ENCODE peak calls at places on chromosomes 3 and 15, in six cellular contexts. One of them, this sample, is unnamed.
A peak's percentile ranks its signal among the peaks of the same experiment; 100 is the strongest.

GRCh38 chr3:117141821-117142220 is 432.2 kb downstream of the TUSC7 start:
- DNase-seq in right cardiac atrium: no peak
- DNase-seq in RWPE1: no peak
- DNase-seq in AG04450: no peak
- DNase-seq in A549: no peak
- DNase-seq in left ventricle myocardium inferior: no peak
- DNase-seq in this sample: no peak

GRCh38 chr3:53009826-53010539 is 35.9 kb downstream of the SFMBT1 start:
- DNase-seq in right cardiac atrium: no peak
- DNase-seq in RWPE1: no peak
- DNase-seq in AG04450: no peak
- DNase-seq in A549: no peak
- DNase-seq in left ventricle myocardium inferior: no peak
- DNase-seq in this sample: no peak

GRCh38 chr3:83224101-83224868 is 1462.8 kb upstream of the GBE1 start:
- DNase-seq in right cardiac atrium: no peak
- DNase-seq in RWPE1: peak; percentile 0
- DNase-seq in AG04450: no peak
- DNase-seq in A549: no peak
- DNase-seq in left ventricle myocardium inferior: no peak
- DNase-seq in this sample: no peak

GRCh38 chr15:68497206-68497910 is 65.4 kb upstream of the ITGA11 start:
- DNase-seq in right cardiac atrium: no peak
- DNase-seq in RWPE1: no peak
- DNase-seq in AG04450: no peak
- DNase-seq in A549: peak; percentile 72
- DNase-seq in left ventricle myocardium inferior: no peak
- DNase-seq in this sample: no peak

GRCh38 chr3:57221883-57222282 is 5.6 kb upstream of the APPL1 start:
- DNase-seq in right cardiac atrium: no peak
- DNase-seq in RWPE1: no peak
- DNase-seq in AG04450: no peak
- DNase-seq in A549: peak; percentile 20
- DNase-seq in left ventricle myocardium inferior: no peak
- DNase-seq in this sample: no peak

GRCh38 chr3:23785097-23785645 is 20.6 kb upstream of the UBE2E1 start:
- DNase-seq in right cardiac atrium: no peak
- DNase-seq in RWPE1: no peak
- DNase-seq in AG04450: no peak
- DNase-seq in A549: no peak
- DNase-seq in left ventricle myocardium inferior: no peak
- DNase-seq in this sample: no peak

GRCh38 chr3:37621771-37622170 is 239.9 kb upstream of the CTDSPL start:
- DNase-seq in right cardiac atrium: no peak
- DNase-seq in RWPE1: no peak
- DNase-seq in AG04450: no peak
- DNase-seq in A549: no peak
- DNase-seq in left ventricle myocardium inferior: no peak
- DNase-seq in this sample: no peak

GRCh38 chr3:49790626-49791411 is 4.5 kb upstream of the IP6K1 start:
- DNase-seq in right cardiac atrium: no peak
- DNase-seq in RWPE1: no peak
- DNase-seq in AG04450: no peak
- DNase-seq in A549: no peak
- DNase-seq in left ventricle myocardium inferior: no peak
- DNase-seq in this sample: no peak

GRCh38 chr3:10365791-10366190 is 44.9 kb upstream of the SEC13 start:
- DNase-seq in right cardiac atrium: no peak
- DNase-seq in RWPE1: no peak
- DNase-seq in AG04450: no peak
- DNase-seq in A549: no peak
- DNase-seq in left ventricle myocardium inferior: no peak
- DNase-seq in this sample: no peak

GRCh38 chr3:39202094-39202493 is 9.7 kb upstream of the XIRP1 start:
- DNase-seq in right cardiac atrium: peak; percentile 67
- DNase-seq in RWPE1: no peak
- DNase-seq in AG04450: no peak
- DNase-seq in A549: no peak
- DNase-seq in left ventricle myocardium inferior: no peak
- DNase-seq in this sample: no peak

GRCh38 chr15:62835351-62835750 is 207.2 kb upstream of the TPM1 start:
- DNase-seq in right cardiac atrium: peak; percentile 52
- DNase-seq in RWPE1: no peak
- DNase-seq in AG04450: no peak
- DNase-seq in A549: no peak
- DNase-seq in left ventricle myocardium inferior: peak; percentile 46
- DNase-seq in this sample: no peak

GRCh38 chr3:15646924-15647511 is 45.5 kb downstream of the BTD start:
- DNase-seq in right cardiac atrium: no peak
- DNase-seq in RWPE1: peak; percentile 84
- DNase-seq in AG04450: peak; percentile 96
- DNase-seq in A549: peak; percentile 94
- DNase-seq in left ventricle myocardium inferior: peak; percentile 33
- DNase-seq in this sample: no peak

GRCh38 chr3:158443632-158444031 is 127.4 kb upstream of the MLF1 start:
- DNase-seq in right cardiac atrium: no peak
- DNase-seq in RWPE1: no peak
- DNase-seq in AG04450: no peak
- DNase-seq in A549: no peak
- DNase-seq in left ventricle myocardium inferior: no peak
- DNase-seq in this sample: no peak

DNA sequence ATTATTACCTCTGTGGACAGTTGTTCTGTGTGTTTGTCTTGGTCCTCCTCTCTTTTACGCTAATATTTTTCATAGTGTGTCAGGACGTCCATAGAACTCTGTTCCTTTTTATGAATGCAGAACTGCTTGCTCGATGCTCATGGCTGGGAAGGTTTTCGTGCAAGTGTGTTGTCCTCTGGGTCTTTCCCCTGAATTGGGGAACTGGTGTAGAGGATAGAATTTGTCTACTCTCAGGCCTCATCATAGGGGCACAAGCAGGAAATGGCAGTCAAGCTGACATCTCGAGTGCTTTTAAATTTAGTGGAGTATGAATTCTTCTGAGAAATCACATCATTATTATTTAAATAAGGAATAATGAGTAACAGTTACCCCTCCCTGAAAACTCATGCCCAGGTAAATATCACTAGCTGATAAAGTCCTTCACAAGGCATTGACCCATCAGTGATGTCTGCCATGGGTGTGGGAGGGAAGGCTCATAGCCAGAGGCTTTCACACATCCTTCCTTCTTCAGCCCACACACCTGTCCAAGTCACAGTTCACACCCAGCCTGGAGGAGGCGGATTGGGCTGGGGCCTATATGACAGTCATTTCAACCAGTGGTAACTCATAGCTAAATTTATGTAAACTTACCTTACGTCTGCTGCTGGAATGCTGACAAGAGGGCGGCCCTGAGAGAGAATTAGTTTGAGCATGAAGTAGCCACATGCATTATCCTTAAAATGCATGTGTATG is 226.1 kb downstream of the PLCL2 start:
- DNase-seq in right cardiac atrium: no peak
- DNase-seq in RWPE1: no peak
- DNase-seq in AG04450: no peak
- DNase-seq in A549: no peak
- DNase-seq in left ventricle myocardium inferior: no peak
- DNase-seq in this sample: no peak
- H3K27ac ChIP-seq in right cardiac atrium: no peak overlapping the region
- H3K27ac ChIP-seq in RWPE1: no peak overlapping the region
- H3K27ac ChIP-seq in AG04450: no peak overlapping the region
- H3K27ac ChIP-seq in A549: no peak overlapping the region
- H3K27ac ChIP-seq in left ventricle myocardium inferior: no peak overlapping the region
- H3K27ac ChIP-seq in this sample: no peak overlapping the region

DNA sequence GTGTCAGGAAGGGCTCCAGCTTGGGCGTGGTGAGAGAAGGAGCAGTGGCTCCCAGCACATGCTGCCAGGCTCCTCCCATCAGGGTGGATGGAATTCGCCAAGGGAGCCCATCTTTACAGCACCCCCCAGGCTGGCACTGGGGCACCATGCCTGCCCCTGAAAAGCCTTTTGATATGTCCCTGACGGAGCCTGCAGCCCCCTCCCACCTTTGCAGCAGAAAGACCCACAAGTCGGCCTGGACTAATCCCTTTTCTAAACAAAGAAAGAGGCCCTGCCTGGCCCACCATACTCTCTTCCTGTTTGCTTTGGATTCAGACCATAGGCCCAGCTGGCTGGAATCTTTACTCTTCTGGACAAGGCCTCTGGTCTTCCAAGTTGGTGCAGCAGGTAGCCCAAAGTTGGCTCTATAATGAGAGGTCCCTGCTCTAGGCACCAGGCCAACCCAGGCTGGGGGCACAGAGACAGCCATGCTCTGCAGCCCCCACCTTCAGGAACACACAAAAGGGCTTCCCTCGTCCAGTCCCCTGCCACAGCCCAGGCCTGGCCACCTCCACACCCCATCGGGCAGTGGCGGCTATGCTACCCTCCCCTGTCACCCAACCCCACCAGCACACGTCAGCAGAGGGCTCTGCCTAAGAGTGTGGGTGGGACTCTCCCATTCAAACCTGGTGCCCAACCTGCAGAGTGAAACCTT is 5.4 kb downstream of the ANPEP start:
- DNase-seq in right cardiac atrium: peak; percentile 71
- DNase-seq in RWPE1: no peak
- DNase-seq in AG04450: no peak
- DNase-seq in A549: no peak
- DNase-seq in left ventricle myocardium inferior: no peak
- DNase-seq in this sample: no peak
- H3K27ac ChIP-seq in right cardiac atrium: no peak overlapping the region
- H3K27ac ChIP-seq in RWPE1: peak overlapping the region; percentile 89
- H3K27ac ChIP-seq in AG04450: peak overlapping the region; percentile 31
- H3K27ac ChIP-seq in A549: no peak overlapping the region
- H3K27ac ChIP-seq in left ventricle myocardium inferior: peak overlapping the region; percentile 19
- H3K27ac ChIP-seq in this sample: no peak overlapping the region

GRCh38 chr3:138877246-138877645 is 42.5 kb upstream of the PIK3CB start:
- DNase-seq in right cardiac atrium: no peak
- DNase-seq in RWPE1: no peak
- DNase-seq in AG04450: no peak
- DNase-seq in A549: no peak
- DNase-seq in left ventricle myocardium inferior: no peak
- DNase-seq in this sample: no peak

GRCh38 chr3:138875754-138876664 is 41.3 kb upstream of the PIK3CB start:
- DNase-seq in right cardiac atrium: no peak
- DNase-seq in RWPE1: no peak
- DNase-seq in AG04450: no peak
- DNase-seq in A549: no peak
- DNase-seq in left ventricle myocardium inferior: no peak
- DNase-seq in this sample: no peak

GRCh38 chr3:138879541-138880380 is 45.0 kb upstream of the PIK3CB start:
- DNase-seq in right cardiac atrium: no peak
- DNase-seq in RWPE1: no peak
- DNase-seq in AG04450: no peak
- DNase-seq in A549: no peak
- DNase-seq in left ventricle myocardium inferior: no peak
- DNase-seq in this sample: no peak

DNA sequence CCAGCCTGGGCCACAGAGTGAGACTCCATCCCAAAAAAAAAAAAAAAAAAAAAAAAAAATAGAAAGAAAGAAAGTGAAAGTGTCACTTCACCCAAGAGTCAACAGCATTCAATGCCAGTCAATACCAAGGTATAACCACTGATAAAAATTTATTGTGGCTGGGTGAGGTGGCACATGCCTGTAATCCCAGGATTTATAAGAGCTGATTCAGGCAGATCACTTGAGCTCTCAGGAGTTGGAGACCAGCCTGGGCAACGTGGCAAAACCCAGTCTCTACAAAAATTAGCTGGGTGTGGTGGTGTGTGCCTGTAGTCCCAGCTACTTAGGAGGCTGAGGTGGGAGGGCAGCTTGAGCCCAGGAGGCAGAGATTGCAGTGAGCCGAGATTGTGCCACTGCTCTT is 46.5 kb upstream of the PIK3CB start:
- DNase-seq in right cardiac atrium: no peak
- DNase-seq in RWPE1: no peak
- DNase-seq in AG04450: no peak
- DNase-seq in A549: no peak
- DNase-seq in left ventricle myocardium inferior: no peak
- DNase-seq in this sample: no peak
- H3K27ac ChIP-seq in right cardiac atrium: no peak overlapping the region
- H3K27ac ChIP-seq in RWPE1: no peak overlapping the region
- H3K27ac ChIP-seq in AG04450: no peak overlapping the region
- H3K27ac ChIP-seq in A549: no peak overlapping the region
- H3K27ac ChIP-seq in left ventricle myocardium inferior: no peak overlapping the region
- H3K27ac ChIP-seq in this sample: no peak overlapping the region

DNA sequence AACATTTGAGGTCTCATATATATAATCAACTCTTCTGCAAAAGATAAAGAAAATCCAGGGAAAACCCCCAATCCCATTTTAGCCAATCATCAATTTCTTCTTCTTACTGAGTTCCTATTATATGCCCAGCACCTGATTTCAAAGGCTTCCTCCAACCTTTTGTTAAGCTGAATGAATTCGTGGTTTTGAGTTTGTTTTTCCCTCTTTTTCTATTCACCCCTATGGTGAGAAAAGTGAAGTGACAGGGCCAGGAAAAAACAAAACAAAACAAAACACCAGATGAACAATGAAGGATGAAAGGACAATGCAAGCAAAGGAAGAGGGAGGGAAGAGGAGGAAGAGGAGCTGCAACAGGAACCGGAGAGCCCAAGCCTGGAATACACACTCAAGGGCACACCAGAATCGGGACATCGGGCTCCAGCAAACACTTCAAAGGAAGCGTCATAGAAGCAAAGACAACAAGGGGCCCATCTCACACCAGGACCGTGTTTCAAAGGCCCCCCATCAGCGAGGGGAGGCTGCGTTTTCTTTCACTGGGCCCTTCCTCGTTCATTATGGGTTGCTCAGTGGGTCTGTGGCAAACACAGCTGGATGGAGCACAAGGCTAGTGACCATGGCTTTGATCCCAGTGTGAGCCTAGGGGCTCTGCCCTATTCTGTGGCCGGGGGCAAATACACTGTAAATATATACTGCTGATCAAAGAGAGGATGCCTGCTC is 50.2 kb downstream of the VGLL4 start:
- DNase-seq in right cardiac atrium: no peak
- DNase-seq in RWPE1: no peak
- DNase-seq in AG04450: no peak
- DNase-seq in A549: no peak
- DNase-seq in left ventricle myocardium inferior: no peak
- DNase-seq in this sample: no peak
- H3K27ac ChIP-seq in right cardiac atrium: peak overlapping the region; percentile 30
- H3K27ac ChIP-seq in RWPE1: no peak overlapping the region
- H3K27ac ChIP-seq in AG04450: no peak overlapping the region
- H3K27ac ChIP-seq in A549: no peak overlapping the region
- H3K27ac ChIP-seq in left ventricle myocardium inferior: peak overlapping the region; percentile 87
- H3K27ac ChIP-seq in this sample: peak overlapping the region; percentile 85

DNA sequence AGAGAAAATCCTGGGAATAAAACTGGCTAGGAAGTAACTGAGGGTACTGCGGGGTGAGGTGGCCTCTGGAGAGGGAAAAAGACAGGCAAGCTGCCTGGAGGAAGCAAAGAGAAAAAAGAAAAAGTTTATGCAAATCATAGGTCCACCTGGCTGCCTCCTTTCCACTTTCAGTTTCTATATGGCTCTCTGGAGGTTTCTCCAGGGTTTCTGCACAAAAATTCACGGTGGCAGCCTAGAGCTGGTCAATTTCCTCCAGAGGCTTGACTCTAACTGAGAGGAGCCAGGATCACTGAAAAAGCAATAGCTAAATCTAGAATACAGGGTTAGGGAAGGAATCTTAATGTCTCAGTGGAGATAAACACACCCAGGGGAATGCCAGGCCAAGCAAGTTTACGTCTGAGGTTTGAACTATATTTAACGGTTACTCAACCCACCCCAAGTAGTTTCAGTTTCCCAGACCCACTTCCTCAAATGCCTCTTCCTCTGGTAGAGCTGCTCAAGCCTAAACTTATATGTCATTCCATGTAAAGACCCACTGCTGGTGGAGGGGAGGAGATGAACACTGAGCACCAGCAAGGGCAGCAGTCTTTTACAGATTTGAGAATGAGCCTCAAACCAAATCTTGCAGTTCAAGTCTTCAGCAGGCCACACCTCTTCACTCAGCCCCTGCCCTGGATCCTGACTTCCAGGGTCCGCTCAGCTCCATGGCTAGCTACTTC is 5.7 kb downstream of the LYSMD2 start:
- DNase-seq in right cardiac atrium: no peak
- DNase-seq in RWPE1: peak; percentile 25
- DNase-seq in AG04450: peak; percentile 54
- DNase-seq in A549: no peak
- DNase-seq in left ventricle myocardium inferior: no peak
- DNase-seq in this sample: no peak
- H3K27ac ChIP-seq in right cardiac atrium: peak overlapping the region; percentile 60
- H3K27ac ChIP-seq in RWPE1: no peak overlapping the region
- H3K27ac ChIP-seq in AG04450: peak overlapping the region; percentile 73
- H3K27ac ChIP-seq in A549: no peak overlapping the region
- H3K27ac ChIP-seq in left ventricle myocardium inferior: peak overlapping the region; percentile 79
- H3K27ac ChIP-seq in this sample: peak overlapping the region; percentile 28

This sample was measured in caudate nucleus.